ENCODE peak calls at places on chromosomes 3 and 15, in eight cellular contexts. I is HepG2, R is A549, O is brain microvascular endothelial cell, X is suprapubic skin, D is GM12864, T is PC-3, K is activated B cell treated with CpG ODN at 0.5 μM for 24 hours. N is an unnamed sample.

GRCh38 chr3:114336122-114336697 is 42.4 kb downstream of the TIGIT start:
- DNase-seq in I (no peak), R (no peak), O (no peak), X (no peak), D (no peak), T (no peak), K (no peak), N (no peak)

GRCh38 chr3:186241910-186242821 is 119.9 kb downstream of the DGKG start:
- DNase-seq in I (peak; percentile 92), R (peak; percentile 92), O (peak; percentile 90), X (no peak), D (peak; percentile 73), T (peak; percentile 66), K (no peak), N (peak; percentile 85)

GRCh38 chr3:113954091-113954685 is 6.4 kb downstream of the ZDHHC23 start:
- DNase-seq in I (no peak), R (no peak), O (no peak), X (no peak), D (no peak), T (no peak), K (no peak), N (no peak)

GRCh38 chr3:156826144-156826895 is at the start of gene LEKR1:
- DNase-seq in I (peak; percentile 40), R (peak; percentile 73), O (peak; percentile 97), X (peak; percentile 92), D (no peak), T (peak; percentile 94), K (peak; percentile 74), N (peak; percentile 92)

GRCh38 chr15:65990298-65990981 is 121.1 kb downstream of the RAB11A start:
- DNase-seq in I (no peak), R (no peak), O (no peak), X (no peak), D (no peak), T (no peak), K (no peak), N (no peak)

GRCh38 chr3:72892870-72893269 is 5.0 kb downstream of the GXYLT2 start:
- DNase-seq in I (peak; percentile 33), R (no peak), O (no peak), X (no peak), D (no peak), T (no peak), K (no peak), N (no peak)

GRCh38 chr15:51846463-51847230 is 17.2 kb downstream of the TMOD3 start:
- DNase-seq in I (no peak), R (no peak), O (peak; percentile 64), X (no peak), D (no peak), T (peak; percentile 90), K (no peak), N (no peak)

GRCh38 chr15:69537888-69538287 is 85.3 kb downstream of the RPLP1 start:
- DNase-seq in I (no peak), R (no peak), O (no peak), X (no peak), D (no peak), T (no peak), K (no peak), N (no peak)

GRCh38 chr3:193140381-193140780 is 100.6 kb upstream of the PLAAT1 start:
- DNase-seq in I (no peak), R (no peak), O (no peak), X (no peak), D (no peak), T (peak; percentile 6), K (no peak), N (no peak)

GRCh38 chr3:183073839-183074615 is 25.3 kb downstream of the MCCC1 start:
- DNase-seq in I (no peak), R (no peak), O (peak; percentile 16), X (no peak), D (no peak), T (peak; percentile 80), K (no peak), N (no peak)

GRCh38 chr15:61621146-61621545 is 392.0 kb upstream of the RORA start:
- DNase-seq in I (peak; percentile 6), R (no peak), O (no peak), X (no peak), D (no peak), T (peak; percentile 43), K (no peak), N (no peak)

GRCh38 chr15:45393851-45394250 is 15.5 kb upstream of the GATM start:
- DNase-seq in I (peak; percentile 59), R (no peak), O (no peak), X (no peak), D (no peak), T (peak; percentile 60), K (no peak), N (no peak)
- TF ChIP-seq CTCF in I (peak; percentile 67), R (peak; percentile 16), O (peak; percentile 44), X (no peak), D (peak; percentile 39), T (peak; percentile 64), K (no peak), N (no peak)

GRCh38 chr15:57665187-57665586 is 41.3 kb upstream of the POLR2M start:
- DNase-seq in I (no peak), R (no peak), O (no peak), X (no peak), D (no peak), T (no peak), K (no peak), N (no peak)

GRCh38 chr15:57663262-57663661 is 43.3 kb upstream of the POLR2M start:
- DNase-seq in I (no peak), R (no peak), O (no peak), X (no peak), D (no peak), T (no peak), K (no peak), N (no peak)

GRCh38 chr15:57668074-57668473 is 38.4 kb upstream of the POLR2M start:
- DNase-seq in I (no peak), R (no peak), O (no peak), X (no peak), D (no peak), T (no peak), K (no peak), N (no peak)

GRCh38 chr15:57665939-57666338 is 40.6 kb upstream of the POLR2M start:
- DNase-seq in I (no peak), R (no peak), O (no peak), X (no peak), D (no peak), T (no peak), K (no peak), N (no peak)

GRCh38 chr15:57667171-57667924 is 39.2 kb upstream of the POLR2M start:
- DNase-seq in I (peak; percentile 16), R (peak; percentile 75), O (peak; percentile 61), X (no peak), D (no peak), T (peak; percentile 65), K (no peak), N (no peak)
- TF ChIP-seq CTCF in I (peak; percentile 52), R (peak; percentile 68), O (peak; percentile 66), X (no peak), D (no peak), T (peak; percentile 63), K (no peak), N (peak; percentile 38)

DNA sequence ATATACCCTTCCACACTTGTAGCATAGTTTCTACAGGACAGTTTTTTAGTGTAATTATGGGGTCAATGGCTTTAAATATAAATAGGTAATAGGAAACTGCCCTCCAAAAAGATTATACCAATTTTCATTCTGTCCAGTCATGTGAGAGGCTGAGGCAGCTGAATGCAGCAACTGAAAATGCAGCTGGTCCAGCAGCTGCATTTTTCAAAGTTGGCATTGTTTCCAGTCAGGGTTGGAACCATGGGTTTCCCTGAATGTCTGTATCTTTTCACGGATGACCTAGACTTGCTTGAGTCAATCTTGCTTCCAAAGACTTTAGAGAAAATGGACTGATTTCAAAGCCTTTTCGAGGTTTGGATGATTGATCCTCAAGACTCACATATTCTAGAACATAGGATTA is 9.9 kb upstream of the KNL1 start:
- DNase-seq in I (no peak), R (no peak), O (no peak), X (no peak), D (no peak), T (no peak), K (no peak), N (no peak)
- TF ChIP-seq CTCF in I (no peak), R (no peak), O (no peak), X (no peak), D (no peak), T (no peak), K (no peak), N (no peak)

GRCh38 chr15:92631721-92632120 is 23.9 kb downstream of the FAM174B start:
- DNase-seq in I (no peak), R (no peak), O (no peak), X (peak; percentile 35), D (no peak), T (peak; percentile 27), K (no peak), N (no peak)
- TF ChIP-seq CTCF in I (peak; percentile 12), R (no peak), O (peak; percentile 12), X (no peak), D (peak; percentile 18), T (peak; percentile 55), K (no peak), N (no peak)

GRCh38 chr3:53200501-53201189 is 39.6 kb downstream of the PRKCD start:
- DNase-seq in I (no peak), R (no peak), O (no peak), X (no peak), D (no peak), T (no peak), K (no peak), N (no peak)

GRCh38 chr3:53196575-53197407 is 35.8 kb downstream of the PRKCD start:
- DNase-seq in I (peak; percentile 72), R (no peak), O (peak; percentile 82), X (no peak), D (peak; percentile 87), T (peak; percentile 33), K (no peak), N (no peak)

GRCh38 chr3:53198996-53199395 is 38.0 kb downstream of the PRKCD start:
- DNase-seq in I (no peak), R (no peak), O (no peak), X (no peak), D (no peak), T (no peak), K (no peak), N (peak; percentile 70)

GRCh38 chr3:53199834-53200233 is 38.8 kb downstream of the PRKCD start:
- DNase-seq in I (no peak), R (no peak), O (no peak), X (no peak), D (no peak), T (peak; percentile 35), K (no peak), N (no peak)

GRCh38 chr3:53198256-53198977 is 37.4 kb downstream of the PRKCD start:
- DNase-seq in I (no peak), R (no peak), O (no peak), X (no peak), D (no peak), T (no peak), K (no peak), N (no peak)
- TF ChIP-seq CTCF in I (peak; percentile 60), R (no peak), O (peak; percentile 40), X (no peak), D (peak; percentile 19), T (peak; percentile 43), K (no peak), N (no peak)

DNA sequence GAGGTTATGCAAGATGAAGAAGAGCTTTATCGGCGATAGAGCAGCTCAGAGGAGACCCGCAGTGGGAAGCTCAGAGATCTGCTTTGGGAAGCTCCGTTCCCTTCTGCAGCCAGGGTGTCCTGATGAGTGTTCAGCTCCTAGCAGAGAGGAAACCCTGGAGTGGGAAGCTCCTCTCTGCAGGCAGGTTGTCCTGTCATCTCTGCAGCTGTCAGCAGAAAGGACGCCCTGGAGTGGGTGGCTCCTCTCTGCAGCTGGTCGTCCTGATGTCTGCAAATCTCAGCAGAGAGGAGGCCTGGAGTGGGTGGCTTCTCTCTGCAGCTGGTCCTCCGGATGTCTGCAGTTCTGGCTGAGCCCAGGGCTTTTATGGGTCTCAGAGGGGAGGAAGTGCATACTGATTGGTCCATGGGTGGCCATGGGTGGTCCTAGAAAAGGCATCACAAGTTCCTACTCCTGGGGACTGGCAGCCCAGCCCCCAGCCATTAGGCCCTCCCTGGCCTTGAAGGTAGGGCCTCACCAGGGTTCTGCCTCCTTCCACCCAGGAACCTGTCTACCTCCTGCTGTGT is 102.6 kb upstream of the BNIP2 start:
- DNase-seq in I (no peak), R (no peak), O (no peak), X (no peak), D (no peak), T (no peak), K (no peak), N (no peak)
- TF ChIP-seq CTCF in I (no peak), R (no peak), O (no peak), X (no peak), D (no peak), T (no peak), K (no peak), N (no peak)

N was measured in left lung.